ENCODE peak calls at places on chromosomes 2 and 18, in ten cellular contexts. Q is heart left ventricle; M is HepG2; V is CD4-positive, alpha-beta T cell; C is tibial nerve; Y is Calu3; W is progenitor cell of endocrine pancreas; D is body of pancreas; B is pancreas; I is BE2C. X is an unnamed sample.

GRCh38 chr18:67041334-67041733 is 437.4 kb upstream of the CDH19 start:
- DNase-seq in Q (no peak), M (no peak), V (no peak), C (no peak), Y (no peak), W (no peak), D (no peak), B (no peak), I (no peak), X (no peak)

GRCh38 chr2:67215214-67215613 is 181.9 kb upstream of the ETAA1 start:
- DNase-seq in Q (no peak), M (peak; percentile 35), V (no peak), C (no peak), Y (peak; percentile 82), W (peak; percentile 55), D (peak; percentile 89), B (peak; percentile 80), I (peak; percentile 75), X (peak; percentile 58)

GRCh38 chr2:10650746-10651145 is 39.0 kb downstream of the NOL10 start:
- DNase-seq in Q (no peak), M (no peak), V (no peak), C (no peak), Y (no peak), W (no peak), D (no peak), B (no peak), I (no peak), X (no peak)

GRCh38 chr2:239222346-239223028 is 178.3 kb downstream of the HDAC4 start:
- DNase-seq in Q (no peak), M (no peak), V (no peak), C (no peak), Y (no peak), W (no peak), D (no peak), B (no peak), I (no peak), X (no peak)

GRCh38 chr18:24346254-24346653 is 51.4 kb downstream of the OSBPL1A start:
- DNase-seq in Q (no peak), M (no peak), V (no peak), C (no peak), Y (no peak), W (no peak), D (no peak), B (no peak), I (no peak), X (no peak)

GRCh38 chr2:219294356-219295351 is 14.5 kb downstream of the PTPRN start:
- DNase-seq in Q (peak; percentile 91), M (peak; percentile 80), V (peak; percentile 86), C (peak; percentile 75), Y (peak; percentile 94), W (peak; percentile 88), D (peak; percentile 90), B (peak; percentile 98), I (peak; percentile 91), X (peak; percentile 79)

GRCh38 chr2:19349911-19350677 is 8.3 kb downstream of the OSR1 start:
- DNase-seq in Q (peak; percentile 70), M (peak; percentile 27), V (no peak), C (no peak), Y (peak; percentile 82), W (no peak), D (peak; percentile 43), B (peak; percentile 86), I (peak; percentile 45), X (peak; percentile 70)

GRCh38 chr2:237687666-237688065 is 60.3 kb downstream of the LRRFIP1 start:
- DNase-seq in Q (peak; percentile 92), M (peak; percentile 90), V (peak; percentile 84), C (peak; percentile 86), Y (peak; percentile 44), W (no peak), D (peak; percentile 83), B (no peak), I (no peak), X (no peak)

GRCh38 chr2:42962521-42962953 is 170.2 kb upstream of the HAAO start:
- DNase-seq in Q (peak; percentile 17), M (no peak), V (no peak), C (no peak), Y (no peak), W (no peak), D (no peak), B (no peak), I (no peak), X (no peak)

GRCh38 chr2:82823892-82824291 is 1635.2 kb downstream of the SUCLG1 start:
- DNase-seq in Q (no peak), M (no peak), V (no peak), C (no peak), Y (no peak), W (no peak), D (no peak), B (no peak), I (no peak), X (no peak)

GRCh38 chr2:37711308-37711731 is 39.9 kb upstream of the CDC42EP3 start:
- DNase-seq in Q (no peak), M (no peak), V (no peak), C (no peak), Y (peak; percentile 62), W (no peak), D (no peak), B (no peak), I (no peak), X (no peak)

GRCh38 chr18:76581261-76581660 is 86.2 kb upstream of the ZNF516 start:
- DNase-seq in Q (no peak), M (no peak), V (no peak), C (no peak), Y (no peak), W (no peak), D (no peak), B (no peak), I (no peak), X (no peak)

DNA sequence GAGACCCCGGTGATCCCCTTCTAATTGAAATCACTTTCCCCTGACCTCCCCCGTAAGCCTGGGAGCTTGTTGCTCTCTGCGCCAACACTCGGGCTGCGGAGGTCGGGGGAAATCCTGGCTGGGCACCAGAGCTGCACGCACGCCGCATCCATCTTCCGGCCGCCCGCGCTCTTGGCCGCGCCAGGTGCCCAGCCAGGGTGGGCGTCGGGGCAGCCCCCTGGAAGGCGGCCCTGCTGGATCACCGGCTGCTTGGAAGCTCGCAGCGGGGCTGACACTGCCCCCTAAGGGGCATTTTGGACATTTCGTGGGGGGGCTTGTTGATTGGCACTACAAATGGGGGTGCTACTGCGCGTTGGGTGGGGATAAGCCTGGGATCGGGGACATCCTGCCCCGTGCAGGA is 280.3 kb upstream of the SKOR2 start:
- DNase-seq in Q (no peak), M (no peak), V (no peak), C (no peak), Y (no peak), W (no peak), D (no peak), B (no peak), I (no peak), X (no peak)
- TF ChIP-seq CTCF in Q (no peak), M (no peak), V (no peak), C (no peak), Y (no peak), W (no peak), D (no peak), B (no peak), I (peak; percentile 3), X (no peak)

DNA sequence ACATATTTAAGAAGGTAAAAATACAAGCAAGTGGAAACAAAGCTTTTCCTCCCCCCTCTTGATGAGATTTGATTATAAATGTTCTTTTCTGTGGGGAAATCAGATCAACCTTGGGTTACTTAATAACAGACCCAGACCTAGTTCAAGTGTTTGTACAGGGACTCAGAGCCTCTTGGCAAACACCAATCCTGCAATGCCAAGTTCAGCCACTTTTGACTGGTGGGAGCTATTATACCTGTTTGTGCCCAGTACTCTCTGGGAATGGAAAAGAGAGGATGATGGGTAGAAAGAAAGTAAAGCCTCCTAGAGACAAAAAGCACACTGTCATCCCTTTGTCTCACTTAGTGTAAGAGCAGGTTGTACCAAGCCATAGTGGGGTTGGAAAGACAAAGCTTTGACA is 63.8 kb upstream of the EPHA4 start:
- DNase-seq in Q (no peak), M (peak; percentile 6), V (no peak), C (no peak), Y (peak; percentile 37), W (no peak), D (peak; percentile 75), B (no peak), I (no peak), X (no peak)
- TF ChIP-seq CTCF in Q (no peak), M (no peak), V (no peak), C (no peak), Y (peak; percentile 14), W (peak; percentile 39), D (peak; percentile 58), B (peak; percentile 22), I (no peak), X (peak; percentile 19)

GRCh38 chr2:3179208-3179607 is 198.4 kb downstream of the EIPR1 start:
- DNase-seq in Q (no peak), M (no peak), V (no peak), C (no peak), Y (no peak), W (no peak), D (no peak), B (peak; percentile 50), I (peak; percentile 44), X (no peak)
- TF ChIP-seq CTCF in Q (no peak), M (peak; percentile 43), V (no peak), C (no peak), Y (no peak), W (peak; percentile 21), D (no peak), B (no peak), I (peak; percentile 56), X (no peak)

GRCh38 chr2:204753841-204754240 is 208.6 kb downstream of the PARD3B start:
- DNase-seq in Q (no peak), M (no peak), V (no peak), C (no peak), Y (no peak), W (no peak), D (no peak), B (no peak), I (no peak), X (no peak)

GRCh38 chr2:204749319-204749718 is 204.0 kb downstream of the PARD3B start:
- DNase-seq in Q (no peak), M (no peak), V (no peak), C (no peak), Y (no peak), W (no peak), D (no peak), B (no peak), I (no peak), X (no peak)

GRCh38 chr2:204751472-204751871 is 206.2 kb downstream of the PARD3B start:
- DNase-seq in Q (no peak), M (no peak), V (no peak), C (no peak), Y (no peak), W (no peak), D (no peak), B (no peak), I (no peak), X (no peak)

GRCh38 chr2:204743368-204743960 is 198.2 kb downstream of the PARD3B start:
- DNase-seq in Q (no peak), M (no peak), V (no peak), C (no peak), Y (no peak), W (no peak), D (no peak), B (no peak), I (no peak), X (no peak)

DNA sequence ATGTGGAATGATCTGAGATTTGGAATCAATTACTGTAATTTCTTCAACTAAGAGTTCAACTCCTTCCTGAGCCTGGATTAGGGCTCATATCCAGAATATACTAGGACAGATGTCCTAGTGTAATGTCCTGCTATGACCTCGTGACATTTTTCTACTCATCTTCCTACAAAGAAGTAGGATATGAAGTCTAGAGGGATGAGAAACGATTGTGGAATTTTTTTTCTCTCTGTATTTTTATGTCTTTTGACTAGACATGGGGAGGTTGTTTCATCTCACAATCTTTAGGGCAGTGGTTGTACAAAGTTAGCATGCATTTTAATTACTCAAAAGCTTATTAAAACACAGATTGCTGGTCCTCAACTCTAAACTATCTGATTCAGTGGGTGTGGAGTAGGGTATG is 203.0 kb downstream of the PARD3B start:
- DNase-seq in Q (no peak), M (no peak), V (no peak), C (no peak), Y (no peak), W (no peak), D (no peak), B (no peak), I (no peak), X (no peak)
- TF ChIP-seq CTCF in Q (no peak), M (no peak), V (no peak), C (no peak), Y (no peak), W (no peak), D (no peak), B (no peak), I (no peak), X (no peak)

X was measured in neural crest cell.